ENCODE peak calls at places on chromosomes 5 and 9, in six cellular contexts. One of them, this sample, is unnamed.
A peak's percentile ranks its signal among the peaks of the same experiment; 100 is the strongest.

GRCh38 chr5:149152317-149152746 is 11.0 kb downstream of the ABLIM3 start:
- DNase-seq in stimulated activated CD4-positive, alpha-beta T cell treated with anti-CD3 and anti-CD28 coated beads, Interleukin-15, amount 100 ng/mL, for 1 hour: no peak
- DNase-seq in activated CD4-positive, alpha-beta T cell treated with anti-CD3 and anti-CD28 coated beads for 24 hours: no peak
- DNase-seq in CD4-positive, alpha-beta memory T cell: no peak
- DNase-seq in lower lobe of right lung: no peak
- DNase-seq in astrocyte of the spinal cord: no peak
- DNase-seq in this sample: no peak

GRCh38 chr5:18792145-18792544 is 1157.9 kb downstream of the TAF11L14 start:
- DNase-seq in astrocyte of the spinal cord: peak; percentile 5
- DNase-seq in CD4-positive, alpha-beta memory T cell: no peak
- DNase-seq in activated CD4-positive, alpha-beta T cell treated with anti-CD3 and anti-CD28 coated beads for 24 hours: no peak
- DNase-seq in stimulated activated CD4-positive, alpha-beta T cell treated with anti-CD3 and anti-CD28 coated beads, Interleukin-15, amount 100 ng/mL, for 1 hour: no peak
- DNase-seq in lower lobe of right lung: no peak
- DNase-seq in this sample: no peak

GRCh38 chr5:132681983-132682382 is 8.2 kb downstream of the IL4 start:
- DNase-seq in astrocyte of the spinal cord: no peak
- DNase-seq in CD4-positive, alpha-beta memory T cell: no peak
- DNase-seq in lower lobe of right lung: no peak
- DNase-seq in stimulated activated CD4-positive, alpha-beta T cell treated with anti-CD3 and anti-CD28 coated beads, Interleukin-15, amount 100 ng/mL, for 1 hour: no peak
- DNase-seq in activated CD4-positive, alpha-beta T cell treated with anti-CD3 and anti-CD28 coated beads for 24 hours: no peak
- DNase-seq in this sample: no peak

GRCh38 chr5:17302590-17302989 is 85.2 kb downstream of the BASP1 start:
- DNase-seq in activated CD4-positive, alpha-beta T cell treated with anti-CD3 and anti-CD28 coated beads for 24 hours: no peak
- DNase-seq in stimulated activated CD4-positive, alpha-beta T cell treated with anti-CD3 and anti-CD28 coated beads, Interleukin-15, amount 100 ng/mL, for 1 hour: no peak
- DNase-seq in lower lobe of right lung: no peak
- DNase-seq in CD4-positive, alpha-beta memory T cell: no peak
- DNase-seq in astrocyte of the spinal cord: no peak
- DNase-seq in this sample: no peak

GRCh38 chr5:172860520-172861443 is 26.7 kb downstream of the ERGIC1 start:
- DNase-seq in CD4-positive, alpha-beta memory T cell: no peak
- DNase-seq in astrocyte of the spinal cord: peak; percentile 65
- DNase-seq in stimulated activated CD4-positive, alpha-beta T cell treated with anti-CD3 and anti-CD28 coated beads, Interleukin-15, amount 100 ng/mL, for 1 hour: no peak
- DNase-seq in activated CD4-positive, alpha-beta T cell treated with anti-CD3 and anti-CD28 coated beads for 24 hours: no peak
- DNase-seq in lower lobe of right lung: peak; percentile 86
- DNase-seq in this sample: no peak

GRCh38 chr5:170758481-170758880 is 25.0 kb upstream of the GABRP start:
- DNase-seq in lower lobe of right lung: no peak
- DNase-seq in activated CD4-positive, alpha-beta T cell treated with anti-CD3 and anti-CD28 coated beads for 24 hours: no peak
- DNase-seq in stimulated activated CD4-positive, alpha-beta T cell treated with anti-CD3 and anti-CD28 coated beads, Interleukin-15, amount 100 ng/mL, for 1 hour: no peak
- DNase-seq in astrocyte of the spinal cord: no peak
- DNase-seq in CD4-positive, alpha-beta memory T cell: no peak
- DNase-seq in this sample: no peak

GRCh38 chr5:622946-623522 is 10.9 kb downstream of the CEP72 start:
- DNase-seq in stimulated activated CD4-positive, alpha-beta T cell treated with anti-CD3 and anti-CD28 coated beads, Interleukin-15, amount 100 ng/mL, for 1 hour: no peak
- DNase-seq in CD4-positive, alpha-beta memory T cell: no peak
- DNase-seq in astrocyte of the spinal cord: no peak
- DNase-seq in lower lobe of right lung: peak; percentile 41
- DNase-seq in activated CD4-positive, alpha-beta T cell treated with anti-CD3 and anti-CD28 coated beads for 24 hours: no peak
- DNase-seq in this sample: no peak

GRCh38 chr5:58738336-58738735 is 155.5 kb downstream of the RAB3C start:
- DNase-seq in lower lobe of right lung: no peak
- DNase-seq in activated CD4-positive, alpha-beta T cell treated with anti-CD3 and anti-CD28 coated beads for 24 hours: no peak
- DNase-seq in astrocyte of the spinal cord: no peak
- DNase-seq in stimulated activated CD4-positive, alpha-beta T cell treated with anti-CD3 and anti-CD28 coated beads, Interleukin-15, amount 100 ng/mL, for 1 hour: no peak
- DNase-seq in CD4-positive, alpha-beta memory T cell: no peak
- DNase-seq in this sample: no peak

GRCh38 chr5:146283344-146283761 is 55.3 kb upstream of the POU4F3 start:
- DNase-seq in CD4-positive, alpha-beta memory T cell: no peak
- DNase-seq in astrocyte of the spinal cord: peak; percentile 91
- DNase-seq in stimulated activated CD4-positive, alpha-beta T cell treated with anti-CD3 and anti-CD28 coated beads, Interleukin-15, amount 100 ng/mL, for 1 hour: no peak
- DNase-seq in lower lobe of right lung: no peak
- DNase-seq in activated CD4-positive, alpha-beta T cell treated with anti-CD3 and anti-CD28 coated beads for 24 hours: no peak
- DNase-seq in this sample: no peak

GRCh38 chr9:37292896-37293295 is 129.6 kb upstream of the GRHPR start:
- DNase-seq in CD4-positive, alpha-beta memory T cell: no peak
- DNase-seq in activated CD4-positive, alpha-beta T cell treated with anti-CD3 and anti-CD28 coated beads for 24 hours: no peak
- DNase-seq in lower lobe of right lung: no peak
- DNase-seq in astrocyte of the spinal cord: no peak
- DNase-seq in stimulated activated CD4-positive, alpha-beta T cell treated with anti-CD3 and anti-CD28 coated beads, Interleukin-15, amount 100 ng/mL, for 1 hour: no peak
- DNase-seq in this sample: no peak

GRCh38 chr5:115452791-115453190 is 91.8 kb downstream of the FEM1C start:
- DNase-seq in activated CD4-positive, alpha-beta T cell treated with anti-CD3 and anti-CD28 coated beads for 24 hours: no peak
- DNase-seq in lower lobe of right lung: no peak
- DNase-seq in stimulated activated CD4-positive, alpha-beta T cell treated with anti-CD3 and anti-CD28 coated beads, Interleukin-15, amount 100 ng/mL, for 1 hour: no peak
- DNase-seq in astrocyte of the spinal cord: no peak
- DNase-seq in CD4-positive, alpha-beta memory T cell: no peak
- DNase-seq in this sample: no peak

GRCh38 chr9:22156586-22156985 is 147.5 kb upstream of the CDKN2B start:
- DNase-seq in activated CD4-positive, alpha-beta T cell treated with anti-CD3 and anti-CD28 coated beads for 24 hours: no peak
- DNase-seq in astrocyte of the spinal cord: no peak
- DNase-seq in lower lobe of right lung: no peak
- DNase-seq in CD4-positive, alpha-beta memory T cell: no peak
- DNase-seq in stimulated activated CD4-positive, alpha-beta T cell treated with anti-CD3 and anti-CD28 coated beads, Interleukin-15, amount 100 ng/mL, for 1 hour: no peak
- DNase-seq in this sample: no peak

GRCh38 chr9:93093449-93094293 is 2.3 kb upstream of the CARD19 start:
- DNase-seq in CD4-positive, alpha-beta memory T cell: no peak
- DNase-seq in lower lobe of right lung: peak; percentile 44
- DNase-seq in stimulated activated CD4-positive, alpha-beta T cell treated with anti-CD3 and anti-CD28 coated beads, Interleukin-15, amount 100 ng/mL, for 1 hour: no peak
- DNase-seq in activated CD4-positive, alpha-beta T cell treated with anti-CD3 and anti-CD28 coated beads for 24 hours: no peak
- DNase-seq in astrocyte of the spinal cord: no peak
- DNase-seq in this sample: no peak

GRCh38 chr5:39608024-39608423 is 183.2 kb upstream of the DAB2 start:
- DNase-seq in stimulated activated CD4-positive, alpha-beta T cell treated with anti-CD3 and anti-CD28 coated beads, Interleukin-15, amount 100 ng/mL, for 1 hour: no peak
- DNase-seq in astrocyte of the spinal cord: no peak
- DNase-seq in CD4-positive, alpha-beta memory T cell: no peak
- DNase-seq in lower lobe of right lung: no peak
- DNase-seq in activated CD4-positive, alpha-beta T cell treated with anti-CD3 and anti-CD28 coated beads for 24 hours: no peak
- DNase-seq in this sample: no peak

GRCh38 chr5:174503461-174504265 is 220.7 kb upstream of the MSX2 start:
- DNase-seq in stimulated activated CD4-positive, alpha-beta T cell treated with anti-CD3 and anti-CD28 coated beads, Interleukin-15, amount 100 ng/mL, for 1 hour: no peak
- DNase-seq in astrocyte of the spinal cord: peak; percentile 22
- DNase-seq in CD4-positive, alpha-beta memory T cell: no peak
- DNase-seq in lower lobe of right lung: no peak
- DNase-seq in activated CD4-positive, alpha-beta T cell treated with anti-CD3 and anti-CD28 coated beads for 24 hours: no peak
- DNase-seq in this sample: no peak

GRCh38 chr5:35134278-35135030 is 86.7 kb upstream of the AGXT2 start:
- DNase-seq in activated CD4-positive, alpha-beta T cell treated with anti-CD3 and anti-CD28 coated beads for 24 hours: no peak
- DNase-seq in stimulated activated CD4-positive, alpha-beta T cell treated with anti-CD3 and anti-CD28 coated beads, Interleukin-15, amount 100 ng/mL, for 1 hour: no peak
- DNase-seq in lower lobe of right lung: no peak
- DNase-seq in astrocyte of the spinal cord: no peak
- DNase-seq in CD4-positive, alpha-beta memory T cell: no peak
- DNase-seq in this sample: no peak

GRCh38 chr5:40680741-40681350 is 1.1 kb downstream of the PTGER4 start:
- DNase-seq in astrocyte of the spinal cord: peak; percentile 54
- DNase-seq in CD4-positive, alpha-beta memory T cell: peak; percentile 69
- DNase-seq in stimulated activated CD4-positive, alpha-beta T cell treated with anti-CD3 and anti-CD28 coated beads, Interleukin-15, amount 100 ng/mL, for 1 hour: no peak
- DNase-seq in activated CD4-positive, alpha-beta T cell treated with anti-CD3 and anti-CD28 coated beads for 24 hours: peak; percentile 37
- DNase-seq in lower lobe of right lung: peak; percentile 60
- DNase-seq in this sample: peak; percentile 50

This sample was measured in immature natural killer cell.